ENCODE peak calls at places on chromosome 17, in five cellular contexts. F, H, Q, J and X are unnamed samples.

GRCh38 chr17:35011671-35012216 is 31.4 kb downstream of the LIG3 start:
- DNase-seq in F (no peak), H (no peak), Q (no peak), J (peak; percentile 57), X (no peak)

GRCh38 chr17:81033535-81034167 is 1.3 kb upstream of the BAIAP2 start:
- DNase-seq in F (no peak), H (no peak), Q (no peak), J (no peak), X (no peak)

GRCh38 chr17:55451758-55452468 is 30.3 kb upstream of the MMD start:
- DNase-seq in F (no peak), H (peak; percentile 94), Q (no peak), J (no peak), X (peak; percentile 90)

GRCh38 chr17:60087882-60088669 is 9.4 kb upstream of the HEATR6 start:
- DNase-seq in F (no peak), H (peak; percentile 41), Q (no peak), J (peak; percentile 97), X (peak; percentile 60)

GRCh38 chr17:50137050-50137449 is 7.1 kb upstream of the SAMD14 start:
- DNase-seq in F (no peak), H (no peak), Q (no peak), J (no peak), X (no peak)

GRCh38 chr17:66431910-66432309 is 129.5 kb downstream of the PRKCA start:
- DNase-seq in F (no peak), H (peak; percentile 92), Q (no peak), J (peak; percentile 84), X (peak; percentile 87)

GRCh38 chr17:40399185-40399584 is 18.5 kb downstream of the TOP2A start:
- DNase-seq in F (no peak), H (peak; percentile 84), Q (no peak), J (peak; percentile 82), X (peak; percentile 73)

GRCh38 chr17:16938031-16938430 is 33.9 kb downstream of the TNFRSF13B start:
- DNase-seq in F (peak; percentile 20), H (no peak), Q (peak; percentile 26), J (no peak), X (no peak)

GRCh38 chr17:18141210-18141803 is 32.8 kb downstream of the MYO15A start:
- DNase-seq in F (no peak), H (peak; percentile 70), Q (no peak), J (peak; percentile 72), X (peak; percentile 60)

GRCh38 chr17:15233022-15233805 is 31.9 kb downstream of the PMP22 start:
- DNase-seq in F (no peak), H (peak; percentile 42), Q (no peak), J (peak; percentile 72), X (peak; percentile 55)

GRCh38 chr17:66399441-66399840 is 97.0 kb downstream of the PRKCA start:
- DNase-seq in F (no peak), H (no peak), Q (no peak), J (no peak), X (no peak)

GRCh38 chr17:40122466-40122943 is 734 bp downstream of the MSL1 start:
- DNase-seq in F (no peak), H (peak; percentile 45), Q (peak; percentile 58), J (peak; percentile 64), X (peak; percentile 52)

GRCh38 chr17:1865252-1866037 is 35.6 kb downstream of the RPA1 start:
- DNase-seq in F (no peak), H (peak; percentile 49), Q (no peak), J (peak; percentile 40), X (peak; percentile 50)

GRCh38 chr17:488993-489757 is 136.6 kb upstream of the RPH3AL start:
- DNase-seq in F (no peak), H (peak; percentile 41), Q (no peak), J (no peak), X (no peak)

GRCh38 chr17:8056232-8056975 is 17.5 kb downstream of the ALOX15B start:
- DNase-seq in F (no peak), H (peak; percentile 83), Q (no peak), J (peak; percentile 96), X (peak; percentile 90)

GRCh38 chr17:4331614-4332013 is 34.9 kb downstream of the UBE2G1 start:
- DNase-seq in F (no peak), H (no peak), Q (no peak), J (no peak), X (peak; percentile 17)

GRCh38 chr17:50675627-50676026 is 32.1 kb downstream of the ANKRD40 start:
- DNase-seq in F (peak; percentile 46), H (no peak), Q (no peak), J (no peak), X (no peak)

GRCh38 chr17:30101686-30102390 is 14.8 kb upstream of the NSRP1 start:
- DNase-seq in F (no peak), H (no peak), Q (no peak), J (peak; percentile 64), X (no peak)

GRCh38 chr17:40509626-40510327 is 8.4 kb upstream of the TNS4 start:
- DNase-seq in F (no peak), H (no peak), Q (no peak), J (peak; percentile 36), X (no peak)

GRCh38 chr17:79130536-79131273 is 56.1 kb downstream of the ENGASE start:
- DNase-seq in F (no peak), H (no peak), Q (no peak), J (no peak), X (no peak)

GRCh38 chr17:51701501-51701900 is 441.2 kb downstream of the UTP18 start:
- DNase-seq in F (no peak), H (no peak), Q (no peak), J (no peak), X (no peak)

GRCh38 chr17:82294086-82294773 is 20.7 kb upstream of the CSNK1D start:
- DNase-seq in F (no peak), H (no peak), Q (no peak), J (no peak), X (no peak)

GRCh38 chr17:42132941-42133340 is 10.3 kb downstream of the HSPB9 start:
- DNase-seq in F (no peak), H (peak; percentile 71), Q (peak; percentile 67), J (peak; percentile 69), X (peak; percentile 80)

GRCh38 chr17:60102632-60103047 is 23.9 kb upstream of the HEATR6 start:
- DNase-seq in F (no peak), H (peak; percentile 76), Q (peak; percentile 53), J (peak; percentile 66), X (peak; percentile 78)

GRCh38 chr17:2853111-2853721 is 57.0 kb downstream of the RAP1GAP2 start:
- DNase-seq in F (no peak), H (peak; percentile 40), Q (no peak), J (peak; percentile 22), X (peak; percentile 49)

GRCh38 chr17:17605747-17606083 is 14.2 kb upstream of the PEMT start:
- DNase-seq in F (no peak), H (peak; percentile 15), Q (no peak), J (peak; percentile 53), X (peak; percentile 66)

GRCh38 chr17:58224315-58224714 is 5.3 kb upstream of the MKS1 start:
- DNase-seq in F (no peak), H (peak; percentile 11), Q (no peak), J (peak; percentile 50), X (peak; percentile 28)

GRCh38 chr17:69757794-69758430 is 317.1 kb upstream of the KCNJ16 start:
- DNase-seq in F (no peak), H (peak; percentile 97), Q (no peak), J (peak; percentile 94), X (peak; percentile 94)

GRCh38 chr17:22669721-22670120 is 977.4 kb downstream of the KCNJ18 start:
- DNase-seq in F (no peak), H (no peak), Q (no peak), J (no peak), X (no peak)

GRCh38 chr17:2560658-2561057 is 32.8 kb upstream of the PAFAH1B1 start:
- DNase-seq in F (no peak), H (no peak), Q (no peak), J (no peak), X (no peak)

GRCh38 chr17:14922421-14922820 is 342.7 kb downstream of the PMP22 start:
- DNase-seq in F (no peak), H (peak; percentile 51), Q (no peak), J (peak; percentile 25), X (no peak)

GRCh38 chr17:81365148-81365600 is 30.1 kb upstream of the BAHCC1 start:
- DNase-seq in F (peak; percentile 72), H (peak; percentile 76), Q (peak; percentile 55), J (peak; percentile 89), X (peak; percentile 75)

GRCh38 chr17:28347261-28347891 is 10.0 kb downstream of the POLDIP2 start:
- DNase-seq in F (no peak), H (peak; percentile 85), Q (no peak), J (peak; percentile 83), X (no peak)

GRCh38 chr17:28346199-28346580 is 10.6 kb downstream of the TNFAIP1 start:
- DNase-seq in F (no peak), H (no peak), Q (no peak), J (peak; percentile 67), X (peak; percentile 42)

GRCh38 chr17:28345420-28346198 is 10.0 kb downstream of the TNFAIP1 start:
- DNase-seq in F (no peak), H (no peak), Q (no peak), J (no peak), X (no peak)

GRCh38 chr17:28348979-28349378 is 8.3 kb downstream of the POLDIP2 start:
- DNase-seq in F (no peak), H (no peak), Q (no peak), J (no peak), X (no peak)

GRCh38 chr17:28346746-28347246 is 10.5 kb downstream of the POLDIP2 start:
- DNase-seq in F (no peak), H (peak; percentile 80), Q (no peak), J (peak; percentile 78), X (peak; percentile 89)
- TF ChIP-seq CTCF in F (no peak), H (peak; percentile 60), Q (no peak), J (peak; percentile 64), X (peak; percentile 63)

DNA sequence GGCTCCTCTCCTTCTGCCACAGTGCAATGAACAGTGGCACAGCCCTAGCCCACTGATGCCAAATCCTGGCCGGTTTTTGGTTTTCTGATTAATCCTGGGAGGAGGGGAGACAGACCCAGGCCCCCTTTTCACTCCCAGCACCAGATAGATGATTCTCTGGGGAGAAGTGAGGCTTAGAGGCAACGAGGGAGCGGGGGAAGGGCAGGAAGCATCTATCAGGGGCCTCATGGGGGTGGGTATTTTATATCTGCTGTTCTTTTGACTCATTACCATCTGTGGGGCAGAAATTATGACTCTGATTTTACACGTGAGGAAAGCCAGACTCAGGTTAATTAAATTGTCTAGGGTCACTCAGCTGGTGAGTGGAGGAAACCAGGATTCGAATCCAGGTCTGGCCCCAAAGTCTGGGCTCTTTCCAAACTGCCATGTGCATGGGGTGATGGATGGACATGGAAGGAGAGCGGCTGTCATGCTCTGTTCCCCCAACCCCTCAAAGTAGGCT is 79.4 kb downstream of the MRM1 start:
- DNase-seq in F (no peak), H (no peak), Q (no peak), J (no peak), X (no peak)
- H3K4me3 ChIP-seq in F (no peak overlapping the region), H (no peak overlapping the region), Q (no peak overlapping the region), J (no peak overlapping the region), X (no peak overlapping the region)

GRCh38 chr17:77502626-77503292 is 362.0 kb downstream of the SEC14L1 start:
- DNase-seq in F (no peak), H (no peak), Q (peak; percentile 27), J (no peak), X (no peak)
- TF ChIP-seq CTCF in F (no peak), H (no peak), Q (no peak), J (no peak), X (no peak)

GRCh38 chr17:75430159-75430748 is 24.8 kb upstream of the GRB2 start:
- DNase-seq in F (no peak), H (no peak), Q (no peak), J (peak; percentile 63), X (peak; percentile 36)
- H3K4me3 ChIP-seq in F (no peak overlapping the region), H (no peak overlapping the region), Q (no peak overlapping the region), J (peak overlapping the region; percentile 4), X (peak overlapping the region; percentile 25)